ENCODE peak calls at places on chromosome 5, in four cellular contexts. H is lower lobe of right lung, Z is psoas muscle, P is kidney. E is an unnamed sample. For H3K4me1 and H3K9me3, the result is how much of the 10 kb centered on the place peaks cover.

GRCh38 chr5:130350131-130350530 is 445.9 kb downstream of the CHSY3 start:
- DNase-seq in H (no peak), Z (no peak), P (no peak), E (no peak)

GRCh38 chr5:35651002-35651756 is 33.5 kb downstream of the SPEF2 start:
- DNase-seq in H (no peak), Z (no peak), P (no peak), E (peak)

GRCh38 chr5:175809531-175810121 is 61.8 kb upstream of the CPLX2 start:
- DNase-seq in H (no peak), Z (no peak), P (no peak), E (no peak)

GRCh38 chr5:130109152-130109551 is 204.9 kb downstream of the CHSY3 start:
- DNase-seq in H (no peak), Z (no peak), P (no peak), E (no peak)

GRCh38 chr5:174533771-174534221 is 190.6 kb upstream of the MSX2 start:
- DNase-seq in H (no peak), Z (no peak), P (no peak), E (no peak)

GRCh38 chr5:57791875-57792274 is 309.3 kb upstream of the ACTBL2 start:
- DNase-seq in H (no peak), Z (no peak), P (no peak), E (no peak)

GRCh38 chr5:174735498-174736350 is 11.3 kb downstream of the MSX2 start:
- DNase-seq in H (no peak), Z (no peak), P (no peak), E (peak)

GRCh38 chr5:57327934-57328333 is 154.1 kb downstream of the GPBP1 start:
- DNase-seq in H (no peak), Z (no peak), P (no peak), E (no peak)

GRCh38 chr5:42813533-42813932 is 1.8 kb upstream of the SELENOP start:
- DNase-seq in H (no peak), Z (peak), P (peak), E (no peak)

GRCh38 chr5:31783762-31784161 is 144.8 kb downstream of the PDZD2 start:
- DNase-seq in H (no peak), Z (no peak), P (no peak), E (no peak)

GRCh38 chr5:103774736-103775135 is 212.1 kb upstream of the NUDT12 start:
- DNase-seq in H (no peak), Z (no peak), P (no peak), E (no peak)

GRCh38 chr5:104977530-104977929 is 1414.9 kb upstream of the NUDT12 start:
- DNase-seq in H (no peak), Z (no peak), P (no peak), E (no peak)

GRCh38 chr5:116454417-116454927 is 120.2 kb downstream of the SEMA6A start:
- DNase-seq in H (no peak), Z (no peak), P (no peak), E (no peak)

GRCh38 chr5:166708271-166708670 is 1583.2 kb upstream of the WWC1 start:
- DNase-seq in H (no peak), Z (no peak), P (no peak), E (no peak)

GRCh38 chr5:14167211-14167845 is 24.2 kb downstream of the TRIO start:
- DNase-seq in H (no peak), Z (no peak), P (no peak), E (no peak)

GRCh38 chr5:98096155-98096554 is 677.3 kb upstream of the RGMB start:
- DNase-seq in H (no peak), Z (no peak), P (no peak), E (no peak)

GRCh38 chr5:148951612-148952011 is 111.2 kb downstream of the SH3TC2 start:
- DNase-seq in H (no peak), Z (no peak), P (no peak), E (no peak)

GRCh38 chr5:69206528-69207190 is 17.3 kb downstream of the CENPH start:
- DNase-seq in H (no peak), Z (no peak), P (no peak), E (no peak)

GRCh38 chr5:91074615-91075014 is 308.5 kb downstream of the ARRDC3 start:
- DNase-seq in H (no peak), Z (no peak), P (no peak), E (no peak)

GRCh38 chr5:9712506-9713285 is 82.5 kb upstream of the TAS2R1 start:
- DNase-seq in H (no peak), Z (no peak), P (no peak), E (no peak)

GRCh38 chr5:140251527-140251973 is 51.4 kb downstream of the PFDN1 start:
- DNase-seq in H (no peak), Z (no peak), P (no peak), E (no peak)

GRCh38 chr5:161847896-161848510 is at the start of gene GABRA1:
- DNase-seq in H (no peak), Z (no peak), P (no peak), E (no peak)

GRCh38 chr5:141517321-141517720 is 28.4 kb downstream of the PCDHGC5 start:
- DNase-seq in H (no peak), Z (no peak), P (no peak), E (no peak)

GRCh38 chr5:73431204-73431851 is 17.2 kb downstream of the FOXD1 start:
- DNase-seq in H (no peak), Z (no peak), P (no peak), E (no peak)

GRCh38 chr5:164002214-164002613 is 496.8 kb downstream of the MAT2B start:
- DNase-seq in H (no peak), Z (no peak), P (no peak), E (no peak)

GRCh38 chr5:89236900-89237299 is 353.9 kb upstream of the MEF2C start:
- DNase-seq in H (no peak), Z (no peak), P (no peak), E (no peak)

GRCh38 chr5:151208481-151208914 is 15.4 kb downstream of the CCDC69 start:
- DNase-seq in H (peak), Z (no peak), P (no peak), E (no peak)
- H3K4me1 ChIP-seq in H (half or more), Z (under half), P (under half), E (under half)

GRCh38 chr5:60814498-60814897 is 29.6 kb downstream of the ELOVL7 start:
- DNase-seq in H (no peak), Z (no peak), P (no peak), E (no peak)
- TF ChIP-seq CTCF in H (no peak), Z (no peak), P (no peak), E (no peak)

GRCh38 chr5:125450803-125451202 is 704.4 kb upstream of the ZNF608 start:
- DNase-seq in H (no peak), Z (no peak), P (no peak), E (no peak)

GRCh38 chr5:125457617-125458016 is 711.2 kb upstream of the ZNF608 start:
- DNase-seq in H (no peak), Z (no peak), P (no peak), E (no peak)

GRCh38 chr5:125453011-125453410 is 706.6 kb upstream of the ZNF608 start:
- DNase-seq in H (no peak), Z (no peak), P (no peak), E (no peak)

GRCh38 chr5:125451622-125452021 is 705.2 kb upstream of the ZNF608 start:
- DNase-seq in H (no peak), Z (no peak), P (no peak), E (no peak)

GRCh38 chr5:125455041-125455440 is 708.6 kb upstream of the ZNF608 start:
- DNase-seq in H (no peak), Z (no peak), P (no peak), E (no peak)
- H3K9me3 ChIP-seq in H (under half), Z (under half), P (under half), E (under half)

GRCh38 chr5:150143725-150144058 is 12.0 kb downstream of the PDGFRB start:
- DNase-seq in H (no peak), Z (no peak), P (peak), E (no peak)

GRCh38 chr5:150142800-150143724 is 12.6 kb downstream of the PDGFRB start:
- DNase-seq in H (no peak), Z (peak), P (peak), E (no peak)

GRCh38 chr5:150144876-150145275 is 10.8 kb downstream of the PDGFRB start:
- DNase-seq in H (no peak), Z (no peak), P (no peak), E (no peak)

GRCh38 chr5:150146235-150146634 is 9.4 kb downstream of the PDGFRB start:
- DNase-seq in H (no peak), Z (no peak), P (no peak), E (no peak)

GRCh38 chr5:150144211-150144801 is 11.3 kb downstream of the PDGFRB start:
- DNase-seq in H (no peak), Z (peak), P (peak), E (no peak)
- H3K4me1 ChIP-seq in H (half or more), Z (under half), P (under half), E (under half)

GRCh38 chr5:134176523-134177196 is at the start of gene SKP1:
- DNase-seq in H (peak), Z (peak), P (peak), E (peak)
- TF ChIP-seq CTCF in H (no peak), Z (no peak), P (no peak), E (no peak)

GRCh38 chr5:5804834-5805233 is 382.4 kb downstream of the ICE1 start:
- DNase-seq in H (no peak), Z (no peak), P (no peak), E (no peak)

GRCh38 chr5:5799229-5799628 is 376.8 kb downstream of the ICE1 start:
- DNase-seq in H (no peak), Z (no peak), P (no peak), E (no peak)

GRCh38 chr5:5798041-5798827 is 375.8 kb downstream of the ICE1 start:
- DNase-seq in H (no peak), Z (no peak), P (no peak), E (no peak)

GRCh38 chr5:5799826-5800225 is 377.3 kb downstream of the ICE1 start:
- DNase-seq in H (no peak), Z (no peak), P (no peak), E (no peak)

GRCh38 chr5:5800801-5801761 is 378.6 kb downstream of the ICE1 start:
- DNase-seq in H (no peak), Z (no peak), P (no peak), E (no peak)
- H3K9me3 ChIP-seq in H (under half), Z (under half), P (under half), E (under half)

E was measured in mucosa of descending colon.